ENCODE peak calls at places on chromosomes 5 and 9, in seven cellular contexts. G is iPS-NIHi11, H is cerebellum, O is HTR-8/SVneo, Q is NCI-H1092 treated with DMSO at 0.1 percent for 48 hours, E is caudate nucleus, B is fibroblast of mammary gland. M is an unnamed sample.

GRCh38 chr5:140827704-140828401 is at the start of gene PCDHA6:
- DNase-seq in G (no peak), H (no peak), O (peak), Q (no peak), E (no peak), B (peak), M (no peak)

GRCh38 chr5:89457411-89458329 is 574.7 kb upstream of the MEF2C start:
- DNase-seq in G (no peak), H (no peak), O (no peak), Q (peak), E (no peak), B (peak), M (no peak)

GRCh38 chr5:140868721-140869554 is at the start of gene PCDHA11:
- DNase-seq in G (peak), H (peak), O (peak), Q (peak), E (peak), B (peak), M (peak)

GRCh38 chr9:90032296-90033029 is 427.7 kb downstream of the GADD45G start:
- DNase-seq in G (no peak), H (no peak), O (no peak), Q (no peak), E (no peak), B (no peak), M (no peak)

GRCh38 chr5:134549714-134550113 is 24.2 kb downstream of the JADE2 start:
- DNase-seq in G (no peak), H (no peak), O (no peak), Q (no peak), E (no peak), B (peak), M (no peak)

GRCh38 chr5:160260881-160261815 is 31.8 kb downstream of the FABP6 start:
- DNase-seq in G (no peak), H (no peak), O (no peak), Q (no peak), E (no peak), B (peak), M (peak)

GRCh38 chr9:133005957-133006356 is 24.8 kb upstream of the GTF3C5 start:
- DNase-seq in G (no peak), H (no peak), O (no peak), Q (no peak), E (no peak), B (no peak), M (no peak)

GRCh38 chr5:16540421-16540820 is 74.8 kb upstream of the ZNF622 start:
- DNase-seq in G (no peak), H (no peak), O (no peak), Q (no peak), E (no peak), B (peak), M (no peak)

GRCh38 chr9:137463931-137464290 is 4.8 kb upstream of the NSMF start:
- DNase-seq in G (no peak), H (no peak), O (no peak), Q (no peak), E (no peak), B (no peak), M (no peak)

GRCh38 chr5:6542421-6543345 is 90.2 kb downstream of the NSUN2 start:
- DNase-seq in G (no peak), H (no peak), O (no peak), Q (no peak), E (no peak), B (no peak), M (peak)

GRCh38 chr5:135332519-135333150 is 66.4 kb downstream of the MACROH2A1 start:
- DNase-seq in G (peak), H (peak), O (peak), Q (peak), E (peak), B (peak), M (no peak)

GRCh38 chr5:5983261-5983660 is 395.1 kb downstream of the MED10 start:
- DNase-seq in G (no peak), H (no peak), O (no peak), Q (no peak), E (no peak), B (no peak), M (no peak)

GRCh38 chr5:142904421-142904820 is 134.2 kb downstream of the ARHGAP26 start:
- DNase-seq in G (peak), H (no peak), O (no peak), Q (no peak), E (no peak), B (no peak), M (no peak)

GRCh38 chr9:127065592-127065991 is 56.8 kb downstream of the ANGPTL2 start:
- DNase-seq in G (no peak), H (no peak), O (no peak), Q (no peak), E (no peak), B (peak), M (no peak)

GRCh38 chr5:72140711-72141110 is 33.4 kb downstream of the MAP1B start:
- DNase-seq in G (no peak), H (no peak), O (no peak), Q (no peak), E (no peak), B (no peak), M (no peak)

GRCh38 chr9:129111762-129112151 is 542 bp downstream of the PTPA start:
- DNase-seq in G (peak), H (peak), O (peak), Q (peak), E (peak), B (peak), M (peak)

GRCh38 chr9:99109522-99109921 is 4.6 kb downstream of the TGFBR1 start:
- DNase-seq in G (no peak), H (peak), O (no peak), Q (no peak), E (peak), B (peak), M (no peak)

GRCh38 chr5:14771195-14771594 is 100.4 kb downstream of the ANKH start:
- DNase-seq in G (no peak), H (no peak), O (no peak), Q (no peak), E (no peak), B (no peak), M (no peak)

GRCh38 chr5:158139161-158139560 is 280.2 kb upstream of the CLINT1 start:
- DNase-seq in G (no peak), H (no peak), O (no peak), Q (no peak), E (no peak), B (peak), M (no peak)

GRCh38 chr5:59115345-59115744 is 532.5 kb downstream of the RAB3C start:
- DNase-seq in G (no peak), H (no peak), O (no peak), Q (no peak), E (no peak), B (peak), M (no peak)

GRCh38 chr9:82489579-82489915 is 501.0 kb downstream of the SPATA31D1 start:
- DNase-seq in G (no peak), H (no peak), O (no peak), Q (no peak), E (no peak), B (peak), M (no peak)

GRCh38 chr5:128905225-128906110 is 59.8 kb upstream of the SLC27A6 start:
- DNase-seq in G (peak), H (peak), O (peak), Q (peak), E (peak), B (peak), M (peak)

GRCh38 chr9:3963266-3964019 is 336.4 kb downstream of the GLIS3 start:
- DNase-seq in G (no peak), H (no peak), O (peak), Q (peak), E (no peak), B (peak), M (no peak)

GRCh38 chr5:98309785-98310566 is 463.5 kb upstream of the RGMB start:
- DNase-seq in G (peak), H (no peak), O (peak), Q (no peak), E (peak), B (peak), M (peak)

GRCh38 chr5:112401924-112402323 is 17.2 kb downstream of the EPB41L4A start:
- DNase-seq in G (no peak), H (no peak), O (no peak), Q (no peak), E (no peak), B (no peak), M (peak)

GRCh38 chr5:91151947-91152346 is 231.2 kb downstream of the ARRDC3 start:
- DNase-seq in G (peak), H (no peak), O (peak), Q (no peak), E (no peak), B (peak), M (no peak)